ENCODE peak calls at places on chromosomes 6 and 20, in eight cellular contexts. P is neural progenitor cell, R is body of pancreas, D is adrenal gland, J is RWPE2, L is stomach, U is fibroblast of lung, Q is SK-N-SH. E is an unnamed sample.

GRCh38 chr6:53691667-53692133 is 26.1 kb upstream of the KLHL31 start:
- DNase-seq in P (no peak), R (no peak), D (no peak), J (no peak), L (no peak), U (no peak), Q (no peak), E (no peak)

GRCh38 chr20:14208956-14209355 is 128.5 kb downstream of the FLRT3 start:
- DNase-seq in P (no peak), R (no peak), D (no peak), J (no peak), L (no peak), U (no peak), Q (no peak), E (no peak)

GRCh38 chr20:62642666-62643520 is 590 bp downstream of the SLCO4A1 start:
- DNase-seq in P (peak; percentile 57), R (peak; percentile 62), D (no peak), J (no peak), L (peak; percentile 76), U (peak; percentile 28), Q (peak; percentile 64), E (no peak)

GRCh38 chr20:16308754-16309153 is 264.5 kb downstream of the KIF16B start:
- DNase-seq in P (no peak), R (no peak), D (no peak), J (no peak), L (no peak), U (peak; percentile 15), Q (no peak), E (no peak)

GRCh38 chr6:160000280-160000704 is 31.4 kb downstream of the IGF2R start:
- DNase-seq in P (no peak), R (no peak), D (no peak), J (no peak), L (no peak), U (peak; percentile 44), Q (no peak), E (no peak)

GRCh38 chr6:63816979-63817436 is 181.4 kb downstream of the PHF3 start:
- DNase-seq in P (peak; percentile 60), R (no peak), D (no peak), J (no peak), L (no peak), U (no peak), Q (peak; percentile 68), E (no peak)

GRCh38 chr6:87393026-87393622 is 14.6 kb upstream of the CFAP206 start:
- DNase-seq in P (peak; percentile 74), R (peak; percentile 38), D (peak; percentile 33), J (no peak), L (no peak), U (peak; percentile 63), Q (peak; percentile 50), E (no peak)

GRCh38 chr6:37566209-37566859 is 66.6 kb upstream of the CCDC167 start:
- DNase-seq in P (peak; percentile 89), R (peak; percentile 22), D (peak; percentile 53), J (no peak), L (peak; percentile 63), U (peak; percentile 35), Q (peak; percentile 94), E (peak; percentile 65)

GRCh38 chr20:58718121-58718563 is 25.5 kb downstream of the NPEPL1 start:
- DNase-seq in P (no peak), R (no peak), D (peak; percentile 15), J (peak; percentile 82), L (no peak), U (no peak), Q (peak; percentile 10), E (peak; percentile 7)

GRCh38 chr6:115398607-115399006 is 662.1 kb downstream of the FRK start:
- DNase-seq in P (no peak), R (no peak), D (no peak), J (no peak), L (no peak), U (no peak), Q (no peak), E (no peak)
- TF ChIP-seq CTCF in P (no peak), R (no peak), D (no peak), J (no peak), L (no peak), U (no peak), Q (no peak), E (no peak)

GRCh38 chr20:373171-373890 is 7.2 kb upstream of the TRIB3 start:
- DNase-seq in P (no peak), R (peak; percentile 42), D (no peak), J (no peak), L (no peak), U (peak; percentile 61), Q (peak; percentile 44), E (no peak)

GRCh38 chr20:370151-370600 is 10.4 kb upstream of the TRIB3 start:
- DNase-seq in P (no peak), R (no peak), D (no peak), J (no peak), L (peak; percentile 44), U (no peak), Q (no peak), E (no peak)

GRCh38 chr20:370977-371754 is 9.4 kb upstream of the TRIB3 start:
- DNase-seq in P (no peak), R (no peak), D (no peak), J (no peak), L (no peak), U (no peak), Q (no peak), E (no peak)

GRCh38 chr20:368915-369314 is 11.6 kb upstream of the TRIB3 start:
- DNase-seq in P (no peak), R (no peak), D (no peak), J (no peak), L (no peak), U (no peak), Q (no peak), E (no peak)

GRCh38 chr20:371755-372542 is 8.6 kb upstream of the TRIB3 start:
- DNase-seq in P (no peak), R (peak; percentile 85), D (peak; percentile 96), J (peak; percentile 89), L (peak; percentile 71), U (peak; percentile 67), Q (no peak), E (peak; percentile 90)
- H3K4me3 ChIP-seq in P (no peak overlapping the region), R (no peak overlapping the region), D (no peak overlapping the region), J (no peak overlapping the region), L (no peak overlapping the region), U (no peak overlapping the region), Q (no peak overlapping the region), E (no peak overlapping the region)

DNA sequence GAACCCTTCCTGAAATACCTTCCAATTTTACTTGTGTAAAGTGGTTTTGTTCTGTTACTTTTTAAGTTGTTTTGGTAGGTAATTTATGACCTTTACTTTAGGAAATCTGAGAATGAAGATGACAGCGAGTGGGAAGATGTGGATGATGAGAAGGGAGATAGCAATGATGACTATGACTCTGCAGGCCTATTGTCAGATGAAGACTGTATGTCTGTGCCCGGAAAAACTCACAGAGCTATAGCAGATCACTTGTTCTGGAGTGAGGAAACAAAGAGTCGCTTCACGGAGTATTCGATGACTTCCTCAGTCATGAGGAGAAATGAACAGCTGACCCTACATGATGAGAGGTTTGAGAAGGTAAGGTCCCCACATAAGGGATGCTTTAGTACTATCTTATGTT is 6.6 kb upstream of the ZC2HC1B start:
- DNase-seq in P (no peak), R (no peak), D (no peak), J (no peak), L (no peak), U (no peak), Q (no peak), E (no peak)
- H3K36me3 ChIP-seq in P (peaks cover 30% of the 10 kb centered on the region), R (peaks cover 43% of the 10 kb centered on the region), D (peaks cover 74% of the 10 kb centered on the region), J (peaks cover 93% of the 10 kb centered on the region), L (peaks cover 99% of the 10 kb centered on the region), U (peaks cover 9% of the 10 kb centered on the region), Q (peaks cover 63% of the 10 kb centered on the region), E (peaks cover 19% of the 10 kb centered on the region)

GRCh38 chr6:100446922-100447899 is 17.5 kb downstream of the SIM1 start:
- DNase-seq in P (peak; percentile 62), R (no peak), D (no peak), J (no peak), L (no peak), U (no peak), Q (no peak), E (no peak)

GRCh38 chr6:100447900-100448700 is 16.6 kb downstream of the SIM1 start:
- DNase-seq in P (no peak), R (no peak), D (no peak), J (no peak), L (no peak), U (no peak), Q (no peak), E (no peak)

GRCh38 chr6:100449239-100449691 is 15.5 kb downstream of the SIM1 start:
- DNase-seq in P (no peak), R (no peak), D (no peak), J (no peak), L (no peak), U (no peak), Q (no peak), E (no peak)

GRCh38 chr6:100445512-100445911 is 19.2 kb downstream of the SIM1 start:
- DNase-seq in P (no peak), R (no peak), D (no peak), J (no peak), L (no peak), U (no peak), Q (no peak), E (no peak)

GRCh38 chr6:100446115-100446921 is 18.4 kb downstream of the SIM1 start:
- DNase-seq in P (peak; percentile 71), R (no peak), D (no peak), J (no peak), L (no peak), U (no peak), Q (no peak), E (peak; percentile 55)
- TF ChIP-seq CTCF in P (no peak), R (no peak), D (no peak), J (no peak), L (no peak), U (no peak), Q (no peak), E (no peak)

E was measured in psoas muscle.